ENCODE peak calls at places on chromosome 11, in ten cellular contexts. S is psoas muscle, U is cardiac fibroblast, J is IMR-90, R is CMK, O is GM12891, C is Peyer's patch, F is amygdala, Z is NCI-H1092 treated with DMSO at 0.1 percent for 48 hours, P is NCI-H1436 treated with DMSO at 0.1 percent for 48 hours. L is an unnamed sample.

GRCh38 chr11:66361502-66361941 is 10.0 kb downstream of the SLC29A2 start:
- DNase-seq in P (no peak), Z (no peak), O (no peak), F (no peak), U (no peak), S (peak), C (no peak), R (no peak), J (no peak), L (no peak)

GRCh38 chr11:64694821-64695365 is 28.1 kb downstream of the NRXN2 start:
- DNase-seq in C (no peak), P (no peak), R (no peak), O (no peak), F (peak), S (no peak), J (no peak), U (no peak), Z (peak), L (peak)

GRCh38 chr11:130786987-130787688 is 129.1 kb downstream of the SNX19 start:
- DNase-seq in F (no peak), P (no peak), R (no peak), O (no peak), U (peak), S (no peak), Z (no peak), J (peak), C (no peak), L (no peak)

GRCh38 chr11:102850973-102851745 is 7.8 kb upstream of the MMP3 start:
- DNase-seq in Z (no peak), C (no peak), U (peak), O (no peak), P (no peak), J (peak), F (no peak), R (no peak), S (no peak), L (no peak)

GRCh38 chr11:75468534-75469340 is 35.7 kb upstream of the KLHL35 start:
- DNase-seq in S (peak), J (peak), F (no peak), P (no peak), O (no peak), Z (no peak), C (no peak), U (peak), R (no peak), L (no peak)

GRCh38 chr11:26947379-26947844 is 46.5 kb upstream of the FIBIN start:
- DNase-seq in R (no peak), U (peak), Z (no peak), F (no peak), O (no peak), S (peak), C (no peak), J (peak), P (no peak), L (no peak)

GRCh38 chr11:10864688-10865087 is 6.8 kb upstream of the ZBED5 start:
- DNase-seq in J (peak), Z (no peak), F (no peak), C (no peak), R (no peak), S (no peak), O (no peak), P (no peak), U (no peak), L (no peak)

GRCh38 chr11:17063171-17064002 is 14.1 kb downstream of the RPS13 start:
- DNase-seq in P (no peak), R (no peak), S (peak), U (peak), Z (peak), J (peak), O (peak), C (peak), F (no peak), L (peak)

GRCh38 chr11:102449651-102450570 is 2.7 kb downstream of the TMEM123 start:
- DNase-seq in U (no peak), O (no peak), R (no peak), J (no peak), S (no peak), Z (no peak), F (no peak), C (no peak), P (no peak), L (no peak)

GRCh38 chr11:36139767-36140166 is 149.5 kb downstream of the COMMD9 start:
- DNase-seq in J (peak), P (no peak), F (no peak), C (no peak), O (no peak), R (no peak), Z (no peak), U (no peak), S (no peak), L (no peak)